ENCODE peak calls at places on chromosomes 16 and 17, in four cellular contexts. One of them, this sample, is unnamed.
A peak's percentile ranks its signal among the peaks of the same experiment; 100 is the strongest.

GRCh38 chr16:10981697-10982216 is 37.4 kb downstream of the CLEC16A start:
- DNase-seq in cardiac fibroblast: no peak
- DNase-seq in psoas muscle: no peak
- DNase-seq in osteoblast: no peak
- DNase-seq in this sample: peak; percentile 29

GRCh38 chr17:8681175-8681949 is 50.8 kb upstream of the MYH10 start:
- DNase-seq in cardiac fibroblast: peak; percentile 87
- DNase-seq in psoas muscle: no peak
- DNase-seq in osteoblast: no peak
- DNase-seq in this sample: no peak

GRCh38 chr16:24344791-24345190 is 88.7 kb downstream of the CACNG3 start:
- DNase-seq in cardiac fibroblast: no peak
- DNase-seq in psoas muscle: no peak
- DNase-seq in osteoblast: no peak
- DNase-seq in this sample: no peak

GRCh38 chr17:68909066-68909465 is 46.1 kb downstream of the ABCA8 start:
- DNase-seq in cardiac fibroblast: peak; percentile 94
- DNase-seq in psoas muscle: peak; percentile 37
- DNase-seq in osteoblast: peak; percentile 66
- DNase-seq in this sample: peak; percentile 84

GRCh38 chr16:11497329-11497805 is 89.4 kb downstream of the LITAF start:
- DNase-seq in cardiac fibroblast: peak; percentile 78
- DNase-seq in psoas muscle: peak; percentile 96
- DNase-seq in osteoblast: peak; percentile 95
- DNase-seq in this sample: peak; percentile 96

GRCh38 chr17:42312285-42313130 is 24.2 kb downstream of the STAT5A start:
- DNase-seq in cardiac fibroblast: peak; percentile 90
- DNase-seq in psoas muscle: peak; percentile 94
- DNase-seq in osteoblast: peak; percentile 97
- DNase-seq in this sample: peak; percentile 58

GRCh38 chr16:82630219-82630618 is 3.5 kb downstream of the CDH13 start:
- DNase-seq in cardiac fibroblast: no peak
- DNase-seq in psoas muscle: no peak
- DNase-seq in osteoblast: peak; percentile 90
- DNase-seq in this sample: peak; percentile 23

GRCh38 chr17:21129023-21129681 is 2.4 kb downstream of the DHRS7B start:
- DNase-seq in cardiac fibroblast: peak; percentile 79
- DNase-seq in psoas muscle: no peak
- DNase-seq in osteoblast: no peak
- DNase-seq in this sample: peak; percentile 34

GRCh38 chr17:44599298-44600175 is 42.3 kb downstream of the FZD2 start:
- DNase-seq in cardiac fibroblast: peak; percentile 98
- DNase-seq in psoas muscle: no peak
- DNase-seq in osteoblast: peak; percentile 98
- DNase-seq in this sample: peak; percentile 21

GRCh38 chr17:5885336-5885735 is 184.8 kb upstream of the WSCD1 start:
- DNase-seq in cardiac fibroblast: no peak
- DNase-seq in psoas muscle: no peak
- DNase-seq in osteoblast: no peak
- DNase-seq in this sample: no peak

GRCh38 chr17:6257339-6257738 is 177.6 kb downstream of the AIPL1 start:
- DNase-seq in cardiac fibroblast: peak; percentile 12
- DNase-seq in psoas muscle: no peak
- DNase-seq in osteoblast: peak; percentile 84
- DNase-seq in this sample: no peak

GRCh38 chr16:71723537-71724319 is 773 bp downstream of the PHLPP2 start:
- DNase-seq in cardiac fibroblast: peak; percentile 65
- DNase-seq in psoas muscle: peak; percentile 88
- DNase-seq in osteoblast: peak; percentile 97
- DNase-seq in this sample: peak; percentile 56

GRCh38 chr16:52069866-52070265 is 477.1 kb downstream of the TOX3 start:
- DNase-seq in cardiac fibroblast: peak; percentile 20
- DNase-seq in psoas muscle: no peak
- DNase-seq in osteoblast: no peak
- DNase-seq in this sample: peak; percentile 37

GRCh38 chr17:32792207-32792606 is 84.7 kb downstream of the MYO1D start:
- DNase-seq in cardiac fibroblast: no peak
- DNase-seq in psoas muscle: no peak
- DNase-seq in osteoblast: no peak
- DNase-seq in this sample: no peak

GRCh38 chr17:61463068-61463980 is 11.1 kb downstream of the TBX4 start:
- DNase-seq in cardiac fibroblast: no peak
- DNase-seq in psoas muscle: peak; percentile 36
- DNase-seq in osteoblast: peak; percentile 69
- DNase-seq in this sample: no peak

GRCh38 chr16:17470002-17470870 is 524 bp downstream of the XYLT1 start:
- DNase-seq in cardiac fibroblast: no peak
- DNase-seq in psoas muscle: peak; percentile 62
- DNase-seq in osteoblast: peak; percentile 89
- DNase-seq in this sample: no peak

GRCh38 chr17:74778960-74779359 is 2.8 kb upstream of the NAT9 start:
- DNase-seq in cardiac fibroblast: peak; percentile 66
- DNase-seq in psoas muscle: no peak
- DNase-seq in osteoblast: peak; percentile 39
- DNase-seq in this sample: no peak

GRCh38 chr16:88803264-88803987 is at the start of gene CDT1:
- DNase-seq in cardiac fibroblast: peak; percentile 82
- DNase-seq in psoas muscle: peak; percentile 92
- DNase-seq in osteoblast: peak; percentile 100
- DNase-seq in this sample: peak; percentile 80

GRCh38 chr17:14318109-14318905 is 17.4 kb downstream of the HS3ST3B1 start:
- DNase-seq in cardiac fibroblast: no peak
- DNase-seq in psoas muscle: no peak
- DNase-seq in osteoblast: no peak
- DNase-seq in this sample: no peak

GRCh38 chr17:1043601-1044251 is 46.8 kb downstream of the TIMM22 start:
- DNase-seq in cardiac fibroblast: peak; percentile 69
- DNase-seq in psoas muscle: peak; percentile 80
- DNase-seq in osteoblast: peak; percentile 85
- DNase-seq in this sample: no peak

GRCh38 chr17:33291248-33292183 is 1.6 kb downstream of the ASIC2 start:
- DNase-seq in cardiac fibroblast: peak; percentile 8
- DNase-seq in psoas muscle: peak; percentile 49
- DNase-seq in osteoblast: no peak
- DNase-seq in this sample: no peak

GRCh38 chr17:65593092-65593869 is 31.8 kb upstream of the AXIN2 start:
- DNase-seq in cardiac fibroblast: no peak
- DNase-seq in psoas muscle: no peak
- DNase-seq in osteoblast: no peak
- DNase-seq in this sample: no peak

GRCh38 chr16:28503470-28504259 is 3.0 kb downstream of the IL27 start:
- DNase-seq in cardiac fibroblast: no peak
- DNase-seq in psoas muscle: no peak
- DNase-seq in osteoblast: peak; percentile 73
- DNase-seq in this sample: no peak

GRCh38 chr16:71344315-71344905 is 14.1 kb upstream of the CALB2 start:
- DNase-seq in cardiac fibroblast: no peak
- DNase-seq in psoas muscle: no peak
- DNase-seq in osteoblast: no peak
- DNase-seq in this sample: no peak

GRCh38 chr16:20352615-20353014 is at the start of gene UMOD:
- DNase-seq in cardiac fibroblast: no peak
- DNase-seq in psoas muscle: no peak
- DNase-seq in osteoblast: no peak
- DNase-seq in this sample: no peak

GRCh38 chr16:20359997-20360396 is 7.5 kb upstream of the UMOD start:
- DNase-seq in cardiac fibroblast: no peak
- DNase-seq in psoas muscle: no peak
- DNase-seq in osteoblast: no peak
- DNase-seq in this sample: no peak

GRCh38 chr16:20353379-20353778 is 864 bp upstream of the UMOD start:
- DNase-seq in cardiac fibroblast: no peak
- DNase-seq in psoas muscle: no peak
- DNase-seq in osteoblast: no peak
- DNase-seq in this sample: no peak

GRCh38 chr16:20349615-20350014 is 2.9 kb downstream of the UMOD start:
- DNase-seq in cardiac fibroblast: no peak
- DNase-seq in psoas muscle: no peak
- DNase-seq in osteoblast: no peak
- DNase-seq in this sample: no peak

GRCh38 chr16:20355114-20355782 is 2.7 kb upstream of the UMOD start:
- DNase-seq in cardiac fibroblast: no peak
- DNase-seq in psoas muscle: no peak
- DNase-seq in osteoblast: no peak
- DNase-seq in this sample: no peak
- TF ChIP-seq CTCF in cardiac fibroblast: no peak
- TF ChIP-seq CTCF in psoas muscle: no peak
- TF ChIP-seq CTCF in osteoblast: no peak
- TF ChIP-seq CTCF in this sample: no peak

GRCh38 chr16:63714876-63715275 is 1407.0 kb downstream of the CDH11 start:
- DNase-seq in cardiac fibroblast: no peak
- DNase-seq in psoas muscle: no peak
- DNase-seq in osteoblast: no peak
- DNase-seq in this sample: no peak

GRCh38 chr16:63719926-63720325 is 1401.9 kb downstream of the CDH11 start:
- DNase-seq in cardiac fibroblast: no peak
- DNase-seq in psoas muscle: no peak
- DNase-seq in osteoblast: no peak
- DNase-seq in this sample: no peak

DNA sequence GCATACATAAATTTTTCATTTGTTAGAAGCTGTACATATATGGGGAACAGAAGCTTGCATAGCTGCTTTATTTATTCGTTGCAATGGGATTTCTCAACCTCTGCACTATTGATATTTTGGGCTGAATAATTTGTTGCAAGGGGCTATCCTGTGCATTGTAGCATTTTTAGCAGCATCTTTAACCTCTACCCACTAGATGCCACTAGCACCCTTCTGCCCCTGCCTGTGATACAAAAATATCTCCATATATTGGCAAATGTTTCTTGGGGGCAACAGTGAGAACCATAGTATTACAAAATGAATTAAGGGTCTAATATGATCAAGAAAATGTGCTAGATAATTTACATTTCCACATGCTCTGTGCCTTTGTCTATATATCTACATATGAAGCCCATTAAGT is 1401.0 kb downstream of the CDH11 start:
- DNase-seq in cardiac fibroblast: peak; percentile 22
- DNase-seq in psoas muscle: no peak
- DNase-seq in osteoblast: no peak
- DNase-seq in this sample: no peak
- TF ChIP-seq CTCF in cardiac fibroblast: peak; percentile 7
- TF ChIP-seq CTCF in psoas muscle: no peak
- TF ChIP-seq CTCF in osteoblast: peak; percentile 13
- TF ChIP-seq CTCF in this sample: no peak

GRCh38 chr17:57408064-57408811 is 151.9 kb downstream of the MSI2 start:
- DNase-seq in cardiac fibroblast: no peak
- DNase-seq in psoas muscle: no peak
- DNase-seq in osteoblast: no peak
- DNase-seq in this sample: no peak
- TF ChIP-seq CTCF in cardiac fibroblast: no peak
- TF ChIP-seq CTCF in psoas muscle: no peak
- TF ChIP-seq CTCF in osteoblast: no peak
- TF ChIP-seq CTCF in this sample: no peak

DNA sequence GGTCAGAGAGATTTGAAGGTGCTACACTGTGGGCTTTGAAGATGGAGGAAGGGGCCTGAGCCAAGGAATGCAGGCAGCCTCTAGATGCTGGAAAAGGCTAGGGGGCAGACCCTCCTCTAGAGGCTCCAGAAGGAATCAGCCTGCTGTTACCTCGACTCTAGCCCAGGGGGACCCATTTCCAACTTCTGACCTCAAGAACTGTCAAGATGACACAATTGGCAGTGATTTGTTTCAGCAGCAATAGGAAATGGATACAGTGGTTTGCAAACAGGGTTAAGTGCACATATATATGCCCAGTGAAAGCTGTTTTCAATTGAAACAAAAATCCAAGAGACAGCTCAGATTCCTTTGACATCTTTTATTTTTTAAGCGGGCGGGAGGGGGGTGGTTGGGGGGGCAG is 3.7 kb upstream of the ZDHHC1 start:
- DNase-seq in cardiac fibroblast: no peak
- DNase-seq in psoas muscle: no peak
- DNase-seq in osteoblast: peak; percentile 41
- DNase-seq in this sample: no peak
- TF ChIP-seq CTCF in cardiac fibroblast: no peak
- TF ChIP-seq CTCF in psoas muscle: no peak
- TF ChIP-seq CTCF in osteoblast: no peak
- TF ChIP-seq CTCF in this sample: no peak

DNA sequence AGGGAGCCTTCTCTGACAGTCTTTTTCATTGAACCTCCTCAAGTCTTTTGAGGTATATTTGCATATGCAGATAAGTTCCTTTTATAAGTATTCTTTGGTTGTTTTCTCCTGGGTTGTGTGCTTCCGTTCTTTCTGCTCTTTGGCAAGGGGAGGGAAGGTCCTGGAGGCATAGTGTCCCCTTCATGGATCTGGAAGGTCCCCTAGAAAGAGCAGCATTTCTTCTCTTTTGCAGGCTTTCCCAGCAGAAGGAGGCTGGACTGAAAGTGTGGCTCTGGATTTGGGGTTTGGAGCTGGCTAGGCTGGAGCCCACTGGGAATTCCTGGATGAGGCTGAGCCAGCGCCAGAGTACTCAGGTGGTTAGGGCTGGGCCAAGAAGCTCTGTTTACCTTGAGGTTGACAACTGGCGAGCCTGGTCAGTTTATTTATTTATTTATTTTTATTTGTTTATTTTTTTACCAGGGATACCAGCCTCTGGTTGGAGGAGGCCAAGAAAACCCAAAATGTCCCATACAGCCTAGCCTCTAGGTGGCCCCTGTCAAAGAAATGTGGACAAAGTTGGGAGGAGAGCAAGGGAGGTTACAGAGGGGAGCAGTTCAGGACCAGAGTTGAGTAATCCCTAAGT is 5.4 kb upstream of the TOP2A start:
- DNase-seq in cardiac fibroblast: no peak
- DNase-seq in psoas muscle: no peak
- DNase-seq in osteoblast: peak; percentile 72
- DNase-seq in this sample: no peak
- TF ChIP-seq CTCF in cardiac fibroblast: peak; percentile 22
- TF ChIP-seq CTCF in psoas muscle: no peak
- TF ChIP-seq CTCF in osteoblast: no peak
- TF ChIP-seq CTCF in this sample: no peak

GRCh38 chr17:56629450-56630187 is 36.1 kb downstream of the NOG start:
- DNase-seq in cardiac fibroblast: peak; percentile 2
- DNase-seq in psoas muscle: no peak
- DNase-seq in osteoblast: no peak
- DNase-seq in this sample: no peak
- TF ChIP-seq CTCF in cardiac fibroblast: peak; percentile 28
- TF ChIP-seq CTCF in psoas muscle: no peak
- TF ChIP-seq CTCF in osteoblast: peak; percentile 45
- TF ChIP-seq CTCF in this sample: no peak

GRCh38 chr17:45815752-45816151 is 28.9 kb upstream of the SPPL2C start:
- DNase-seq in cardiac fibroblast: no peak
- DNase-seq in psoas muscle: no peak
- DNase-seq in osteoblast: no peak
- DNase-seq in this sample: no peak

GRCh38 chr17:45814622-45815606 is 29.8 kb upstream of the SPPL2C start:
- DNase-seq in cardiac fibroblast: no peak
- DNase-seq in psoas muscle: no peak
- DNase-seq in osteoblast: no peak
- DNase-seq in this sample: no peak

GRCh38 chr17:45812102-45812501 is 28.0 kb downstream of the CRHR1 start:
- DNase-seq in cardiac fibroblast: peak; percentile 5
- DNase-seq in psoas muscle: no peak
- DNase-seq in osteoblast: no peak
- DNase-seq in this sample: peak; percentile 30

GRCh38 chr17:45809484-45809883 is 25.4 kb downstream of the CRHR1 start:
- DNase-seq in cardiac fibroblast: no peak
- DNase-seq in psoas muscle: no peak
- DNase-seq in osteoblast: no peak
- DNase-seq in this sample: no peak

GRCh38 chr17:45813051-45813731 is 29.1 kb downstream of the CRHR1 start:
- DNase-seq in cardiac fibroblast: peak; percentile 3
- DNase-seq in psoas muscle: no peak
- DNase-seq in osteoblast: peak; percentile 81
- DNase-seq in this sample: no peak
- TF ChIP-seq CTCF in cardiac fibroblast: peak; percentile 13
- TF ChIP-seq CTCF in psoas muscle: no peak
- TF ChIP-seq CTCF in osteoblast: no peak
- TF ChIP-seq CTCF in this sample: no peak

This sample was measured in MCF 10A.